ENCODE peak calls at places on chromosomes 12 and 14, in five cellular contexts. Y is adrenal gland; L is stimulated activated CD4-positive, alpha-beta T cell treated with anti-CD3 and anti-CD28 coated beads, Interleukin-4, amount 100 ng/mL, for 4 hours; O is left lung; H is astrocyte of the spinal cord. S is an unnamed sample.

GRCh38 chr12:32522322-32523221 is 123.2 kb downstream of the FGD4 start:
- DNase-seq in Y (no peak), L (no peak), O (no peak), H (peak), S (no peak)

GRCh38 chr12:46803517-46803916 is 22.3 kb downstream of the SLC38A4 start:
- DNase-seq in Y (no peak), L (no peak), O (no peak), H (no peak), S (no peak)

GRCh38 chr14:91924871-91925726 is 22.4 kb downstream of the FBLN5 start:
- DNase-seq in Y (no peak), L (no peak), O (no peak), H (no peak), S (peak)

GRCh38 chr12:56591111-56591510 is 39.0 kb downstream of the BAZ2A start:
- DNase-seq in Y (no peak), L (no peak), O (no peak), H (no peak), S (no peak)

GRCh38 chr12:22312336-22312735 is 22.2 kb downstream of the ST8SIA1 start:
- DNase-seq in Y (no peak), L (no peak), O (no peak), H (peak), S (peak)

GRCh38 chr14:93369393-93370266 is 22.6 kb downstream of the COX8C start:
- DNase-seq in Y (no peak), L (no peak), O (no peak), H (no peak), S (no peak)

GRCh38 chr14:21251215-21251614 is 18.0 kb downstream of the HNRNPC start:
- DNase-seq in Y (no peak), L (no peak), O (no peak), H (no peak), S (no peak)

GRCh38 chr12:108591267-108591980 is 6.5 kb downstream of the TMEM119 start:
- DNase-seq in Y (no peak), L (no peak), O (no peak), H (no peak), S (no peak)

GRCh38 chr12:81627336-81628189 is 131.6 kb downstream of the PPFIA2 start:
- DNase-seq in Y (no peak), L (no peak), O (no peak), H (peak), S (no peak)

GRCh38 chr12:1091350-1091749 is 100.3 kb downstream of the ERC1 start:
- DNase-seq in Y (no peak), L (no peak), O (no peak), H (no peak), S (no peak)

GRCh38 chr12:75482636-75483035 is 2.1 kb downstream of the GLIPR1 start:
- DNase-seq in Y (no peak), L (no peak), O (no peak), H (no peak), S (no peak)

GRCh38 chr14:45201908-45202307 is 51.1 kb downstream of the MIS18BP1 start:
- DNase-seq in Y (no peak), L (peak), O (no peak), H (peak), S (no peak)

GRCh38 chr12:120225852-120226640 is 25.1 kb upstream of the RPLP0 start:
- DNase-seq in Y (no peak), L (no peak), O (peak), H (no peak), S (peak)

GRCh38 chr12:19130224-19131019 is 889 bp downstream of the PLEKHA5 start:
- DNase-seq in Y (peak), L (peak), O (peak), H (peak), S (peak)

GRCh38 chr14:77151918-77152588 is 10.5 kb upstream of the ZDHHC22 start:
- DNase-seq in Y (no peak), L (no peak), O (no peak), H (no peak), S (no peak)

GRCh38 chr12:67377021-67377420 is 107.9 kb downstream of the CAND1 start:
- DNase-seq in Y (no peak), L (no peak), O (no peak), H (no peak), S (no peak)

GRCh38 chr12:121793836-121794531 is 496 bp upstream of the RHOF start:
- DNase-seq in Y (peak), L (peak), O (peak), H (peak), S (peak)

GRCh38 chr14:74048291-74048690 is 29.1 kb downstream of the BBOF1 start:
- DNase-seq in Y (no peak), L (no peak), O (no peak), H (peak), S (no peak)

GRCh38 chr12:66188584-66189475 is at the start of gene IRAK3:
- DNase-seq in Y (peak), L (peak), O (peak), H (peak), S (peak)

GRCh38 chr12:630656-631632 is 32.3 kb downstream of the NINJ2 start:
- DNase-seq in Y (peak), L (peak), O (peak), H (no peak), S (peak)

GRCh38 chr12:128796439-128797118 is 27.2 kb downstream of the SLC15A4 start:
- DNase-seq in Y (no peak), L (no peak), O (no peak), H (no peak), S (no peak)

GRCh38 chr14:69045857-69046351 is 66.8 kb upstream of the ACTN1 start:
- DNase-seq in Y (no peak), L (no peak), O (no peak), H (peak), S (peak)

GRCh38 chr12:104976703-104977102 is 9.4 kb upstream of the NOPCHAP1 start:
- DNase-seq in Y (no peak), L (no peak), O (no peak), H (no peak), S (no peak)

GRCh38 chr14:94005324-94005723 is 8.2 kb downstream of the CCDC197 start:
- DNase-seq in Y (no peak), L (no peak), O (peak), H (no peak), S (no peak)

GRCh38 chr12:53952871-53953734 is 1.6 kb upstream of the HOXC12 start:
- DNase-seq in Y (no peak), L (no peak), O (peak), H (no peak), S (no peak)

GRCh38 chr14:104315625-104316024 is 177.2 kb downstream of the KIF26A start:
- DNase-seq in Y (peak), L (no peak), O (no peak), H (no peak), S (no peak)

GRCh38 chr12:50039151-50039835 is 14.0 kb upstream of the RACGAP1 start:
- DNase-seq in Y (peak), L (peak), O (peak), H (peak), S (peak)

GRCh38 chr14:67623114-67623513 is 3.4 kb downstream of the ARG2 start:
- DNase-seq in Y (no peak), L (no peak), O (no peak), H (no peak), S (no peak)

GRCh38 chr14:105358943-105359342 is 39.4 kb upstream of the TEX22 start:
- DNase-seq in Y (no peak), L (no peak), O (no peak), H (no peak), S (peak)

GRCh38 chr14:83860757-83861156 is 1669.2 kb upstream of the FLRT2 start:
- DNase-seq in Y (no peak), L (no peak), O (no peak), H (no peak), S (no peak)